ENCODE peak calls at places on chromosomes 3 and 15, in six cellular contexts. O is neuronal stem cell, E is IMR-90, Q is trophoblast cell, V is mesenchymal stem cell, C is H1. A is an unnamed sample.

GRCh38 chr15:77525411-77525811 is 104.7 kb downstream of the HMG20A start:
- DNase-seq in Q (no peak), C (no peak), E (no peak), O (no peak), V (no peak), A (no peak)

GRCh38 chr3:56772926-56773587 is 28.7 kb downstream of the ARHGEF3 start:
- DNase-seq in E (no peak), Q (no peak), V (no peak), O (no peak), C (no peak), A (no peak)

GRCh38 chr3:183626877-183627594 is 8.4 kb upstream of the KLHL24 start:
- DNase-seq in Q (peak; percentile 29), O (no peak), V (no peak), C (no peak), E (no peak), A (no peak)

GRCh38 chr15:60548101-60548500 is 69.2 kb upstream of the ICE2 start:
- DNase-seq in C (no peak), V (no peak), O (no peak), Q (no peak), E (no peak), A (no peak)

GRCh38 chr3:151537751-151538150 is 76.9 kb upstream of the IGSF10 start:
- DNase-seq in V (no peak), Q (no peak), C (no peak), E (peak; percentile 13), O (no peak), A (no peak)

GRCh38 chr3:13080591-13080990 is 7.4 kb upstream of the IQSEC1 start:
- DNase-seq in V (peak; percentile 3), E (no peak), O (no peak), Q (no peak), C (no peak), A (no peak)

GRCh38 chr15:78055923-78056713 is 21.4 kb downstream of the TBC1D2B start:
- DNase-seq in E (no peak), V (peak; percentile 27), O (no peak), Q (no peak), C (no peak), A (no peak)

GRCh38 chr3:98333989-98334606 is 19.6 kb upstream of the OR5K4 start:
- DNase-seq in V (no peak), Q (no peak), O (no peak), C (no peak), E (peak; percentile 7), A (no peak)

GRCh38 chr3:112002458-112002971 is 3.8 kb downstream of the TAGLN3 start:
- DNase-seq in V (no peak), C (no peak), E (peak; percentile 81), O (no peak), Q (no peak), A (no peak)

GRCh38 chr3:25901796-25902195 is 111.9 kb downstream of the OXSM start:
- DNase-seq in V (no peak), E (no peak), Q (no peak), C (no peak), O (no peak), A (no peak)

GRCh38 chr3:150278843-150279341 is 129.2 kb upstream of the TSC22D2 start:
- DNase-seq in V (no peak), Q (no peak), E (no peak), O (no peak), C (no peak), A (peak; percentile 45)

GRCh38 chr3:110456001-110456400 is 615.6 kb upstream of the NECTIN3 start:
- DNase-seq in E (peak; percentile 20), V (no peak), O (no peak), C (no peak), Q (no peak), A (no peak)

GRCh38 chr3:88311826-88312225 is 162.1 kb downstream of the C3orf38 start:
- DNase-seq in O (no peak), V (no peak), Q (no peak), C (no peak), E (no peak), A (no peak)

GRCh38 chr3:150414989-150415388 is 6.9 kb downstream of the TSC22D2 start:
- DNase-seq in E (peak; percentile 69), C (no peak), O (no peak), V (no peak), Q (no peak), A (no peak)

GRCh38 chr3:114154321-114154821 is 24.5 kb downstream of the DRD3 start:
- DNase-seq in C (peak; percentile 62), E (no peak), O (no peak), Q (no peak), V (no peak), A (peak; percentile 86)

GRCh38 chr3:122031123-122031468 is 9.0 kb upstream of the ILDR1 start:
- DNase-seq in O (no peak), Q (no peak), V (no peak), C (no peak), E (no peak), A (no peak)

DNA sequence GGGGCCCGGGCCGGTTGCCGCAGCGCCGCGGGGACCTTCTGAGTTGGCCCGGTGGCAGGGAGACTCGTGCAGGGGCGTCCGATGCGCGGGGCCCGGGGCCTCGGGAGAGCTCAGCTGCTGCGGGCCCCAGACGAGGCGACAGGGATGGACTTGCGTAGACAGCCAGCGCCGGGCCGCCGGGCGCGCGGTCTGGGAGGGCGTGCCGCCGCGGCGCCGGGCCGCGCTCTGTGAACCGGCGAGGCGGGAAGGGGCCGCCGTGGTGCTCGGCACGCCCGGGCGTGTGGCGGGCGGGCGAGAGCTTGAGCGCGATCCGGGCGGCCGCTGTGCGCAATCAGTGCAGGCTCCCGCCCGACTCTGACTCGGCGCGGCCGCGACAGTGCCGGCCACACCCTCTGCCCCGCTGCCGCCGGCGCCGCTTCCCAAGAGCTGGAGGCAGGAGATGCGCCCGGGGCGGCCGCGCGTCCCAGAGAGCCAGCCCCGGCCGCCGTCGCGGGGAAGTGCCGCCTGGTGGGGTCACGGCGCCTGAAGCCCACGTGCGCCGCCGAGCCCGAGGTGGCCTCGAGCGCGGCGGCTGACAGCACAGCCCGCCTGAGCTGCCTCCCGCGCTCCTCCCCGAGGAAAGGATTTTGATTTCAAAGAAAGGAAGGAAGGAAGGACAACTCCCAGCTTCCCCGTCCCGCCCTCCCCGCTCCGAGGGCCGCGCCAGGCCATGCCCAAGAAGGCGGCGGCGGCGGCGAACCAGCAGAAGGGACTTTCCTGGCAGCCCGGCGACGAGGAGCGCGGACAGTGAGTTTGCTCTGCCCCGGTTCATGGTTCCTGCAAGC is 669 bp downstream of the TLNRD1 start:
- DNase-seq in C (peak; percentile 75), E (peak; percentile 35), V (peak; percentile 73), O (peak; percentile 31), Q (peak; percentile 79), A (peak; percentile 48)
- H4K8ac ChIP-seq in C (peak overlapping the region; percentile 88), E (peak overlapping the region; percentile 41), V (peak overlapping the region; percentile 96), O (no peak overlapping the region), Q (peak overlapping the region; percentile 98), A (no peak overlapping the region)

GRCh38 chr15:40044717-40045571 is 6.0 kb upstream of the SRP14 start:
- DNase-seq in O (peak; percentile 56), V (peak; percentile 87), Q (peak; percentile 81), C (peak; percentile 86), E (peak; percentile 76), A (peak; percentile 81)

GRCh38 chr15:40043927-40044716 is 5.1 kb upstream of the SRP14 start:
- DNase-seq in E (no peak), Q (no peak), O (no peak), C (no peak), V (no peak), A (no peak)

GRCh38 chr15:40046721-40047412 is 7.9 kb upstream of the SRP14 start:
- DNase-seq in V (peak; percentile 86), E (peak; percentile 84), O (no peak), Q (no peak), C (peak; percentile 26), A (no peak)

GRCh38 chr15:40047413-40048154 is 8.6 kb upstream of the SRP14 start:
- DNase-seq in C (peak; percentile 45), O (no peak), E (peak; percentile 87), Q (peak; percentile 33), V (peak; percentile 92), A (no peak)

GRCh38 chr15:40045572-40046217 is 6.7 kb upstream of the SRP14 start:
- DNase-seq in C (peak; percentile 42), V (no peak), O (no peak), Q (no peak), E (no peak), A (no peak)
- H4K91ac ChIP-seq in C (no peak overlapping the region), V (peak overlapping the region; percentile 81), O (no peak overlapping the region), Q (peak overlapping the region; percentile 52), E (peak overlapping the region; percentile 60), A (no peak overlapping the region)

DNA sequence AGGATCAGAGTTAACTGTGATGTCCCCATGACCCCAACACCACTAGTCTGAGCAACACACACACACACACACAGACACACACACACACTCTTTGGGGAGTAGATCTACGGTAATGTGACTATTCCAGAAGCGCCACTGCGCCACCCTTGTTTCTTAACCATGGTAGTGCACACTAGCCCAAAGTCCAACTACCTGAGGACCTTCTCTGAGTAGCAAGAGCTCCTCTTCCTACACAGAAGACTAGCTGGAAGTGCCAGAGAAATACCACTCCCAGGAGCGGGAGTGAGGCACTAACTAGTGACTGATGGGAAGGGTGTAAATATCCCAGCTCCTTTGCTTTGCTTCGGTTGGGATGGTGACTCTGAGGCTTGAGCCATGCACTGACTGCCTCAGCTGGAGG is 96.0 kb upstream of the EIF1B start:
- DNase-seq in O (no peak), C (no peak), V (no peak), Q (no peak), E (no peak), A (no peak)
- H3K23ac ChIP-seq in O (no peak overlapping the region), C (no peak overlapping the region), V (no peak overlapping the region), Q (no peak overlapping the region), E (no peak overlapping the region), A (no peak overlapping the region)

GRCh38 chr15:55277715-55278114 is 11.9 kb downstream of the RAB27A start:
- DNase-seq in V (no peak), C (no peak), E (no peak), O (no peak), Q (no peak), A (no peak)

GRCh38 chr15:55279746-55280351 is 9.8 kb downstream of the RAB27A start:
- DNase-seq in C (no peak), Q (peak; percentile 14), O (no peak), V (peak; percentile 95), E (peak; percentile 95), A (no peak)

GRCh38 chr15:55277116-55277564 is 12.5 kb downstream of the RAB27A start:
- DNase-seq in Q (no peak), V (peak; percentile 81), C (no peak), E (peak; percentile 82), O (no peak), A (no peak)

GRCh38 chr15:55279100-55279745 is 10.4 kb downstream of the RAB27A start:
- DNase-seq in Q (no peak), O (no peak), E (no peak), C (no peak), V (no peak), A (no peak)

GRCh38 chr15:55276324-55276723 is 13.3 kb downstream of the RAB27A start:
- DNase-seq in Q (no peak), E (no peak), O (no peak), C (no peak), V (no peak), A (no peak)
- H4K8ac ChIP-seq in Q (no peak overlapping the region), E (no peak overlapping the region), O (no peak overlapping the region), C (no peak overlapping the region), V (no peak overlapping the region), A (no peak overlapping the region)

DNA sequence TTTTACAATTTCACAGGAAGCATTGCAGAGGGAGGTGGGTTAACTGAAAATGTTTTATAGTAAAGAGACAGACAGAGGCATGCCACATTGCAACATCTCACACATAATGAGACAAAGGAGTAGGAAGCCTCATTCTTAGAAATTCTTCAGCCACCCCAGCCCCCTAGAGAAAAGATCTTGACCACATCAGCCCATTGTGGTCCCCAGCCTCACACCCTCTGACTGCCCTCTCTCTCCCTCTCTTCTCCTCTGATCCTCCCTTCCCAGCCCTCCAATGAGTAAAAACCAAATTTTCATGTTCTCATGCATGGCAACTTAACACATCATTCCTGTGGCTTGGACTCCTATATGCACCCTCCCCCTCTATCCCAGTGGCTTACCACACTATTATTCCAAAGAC is 174.1 kb downstream of the UACA start:
- DNase-seq in Q (no peak), V (peak; percentile 57), E (peak; percentile 74), C (no peak), O (no peak), A (peak; percentile 2)
- H4K91ac ChIP-seq in Q (no peak overlapping the region), V (no peak overlapping the region), E (no peak overlapping the region), C (no peak overlapping the region), O (no peak overlapping the region), A (no peak overlapping the region)